ENCODE peak calls at places on chromosomes 1 and 21, in four cellular contexts. One of them, this sample, is unnamed.

GRCh38 chr1:224092601-224093000 is 21.3 kb upstream of the FBXO28 start:
- DNase-seq in H1: no peak
- DNase-seq in GM12878: no peak
- DNase-seq in HepG2: no peak
- DNase-seq in this sample: no peak

GRCh38 chr1:59137968-59138367 is 158.9 kb upstream of the FGGY start:
- DNase-seq in H1: no peak
- DNase-seq in GM12878: no peak
- DNase-seq in HepG2: no peak
- DNase-seq in this sample: no peak

GRCh38 chr1:56824956-56825355 is 5.8 kb upstream of the FYB2 start:
- DNase-seq in H1: no peak
- DNase-seq in GM12878: no peak
- DNase-seq in HepG2: no peak
- DNase-seq in this sample: no peak

GRCh38 chr1:172375227-172375631 is 45.3 kb upstream of the C1orf105 start:
- DNase-seq in H1: no peak
- DNase-seq in GM12878: no peak
- DNase-seq in HepG2: no peak
- DNase-seq in this sample: no peak

GRCh38 chr1:51491166-51491981 is 27.7 kb downstream of the EPS15 start:
- DNase-seq in H1: no peak
- DNase-seq in GM12878: no peak
- DNase-seq in HepG2: no peak
- DNase-seq in this sample: no peak

GRCh38 chr1:221272940-221273339 is 393.7 kb downstream of the HLX start:
- DNase-seq in H1: no peak
- DNase-seq in GM12878: no peak
- DNase-seq in HepG2: no peak
- DNase-seq in this sample: no peak

GRCh38 chr1:233944596-233944995 is 40.1 kb downstream of the SLC35F3 start:
- DNase-seq in H1: no peak
- DNase-seq in GM12878: no peak
- DNase-seq in HepG2: no peak
- DNase-seq in this sample: no peak

GRCh38 chr21:16517380-16517779 is 787.6 kb downstream of the USP25 start:
- DNase-seq in H1: no peak
- DNase-seq in GM12878: no peak
- DNase-seq in HepG2: no peak
- DNase-seq in this sample: no peak

GRCh38 chr1:58041621-58042020 is 504.9 kb downstream of the OMA1 start:
- DNase-seq in H1: no peak
- DNase-seq in GM12878: no peak
- DNase-seq in HepG2: no peak
- DNase-seq in this sample: no peak

GRCh38 chr1:228379165-228379460 is 27.5 kb downstream of the TRIM11 start:
- DNase-seq in H1: no peak
- DNase-seq in GM12878: no peak
- DNase-seq in HepG2: no peak
- DNase-seq in this sample: no peak

GRCh38 chr1:19220991-19221390 is 10.9 kb upstream of the UBR4 start:
- DNase-seq in H1: no peak
- DNase-seq in GM12878: no peak
- DNase-seq in HepG2: no peak
- DNase-seq in this sample: no peak

GRCh38 chr1:21045351-21045750 is 131.3 kb downstream of the EIF4G3 start:
- DNase-seq in H1: no peak
- DNase-seq in GM12878: no peak
- DNase-seq in HepG2: no peak
- DNase-seq in this sample: no peak

DNA sequence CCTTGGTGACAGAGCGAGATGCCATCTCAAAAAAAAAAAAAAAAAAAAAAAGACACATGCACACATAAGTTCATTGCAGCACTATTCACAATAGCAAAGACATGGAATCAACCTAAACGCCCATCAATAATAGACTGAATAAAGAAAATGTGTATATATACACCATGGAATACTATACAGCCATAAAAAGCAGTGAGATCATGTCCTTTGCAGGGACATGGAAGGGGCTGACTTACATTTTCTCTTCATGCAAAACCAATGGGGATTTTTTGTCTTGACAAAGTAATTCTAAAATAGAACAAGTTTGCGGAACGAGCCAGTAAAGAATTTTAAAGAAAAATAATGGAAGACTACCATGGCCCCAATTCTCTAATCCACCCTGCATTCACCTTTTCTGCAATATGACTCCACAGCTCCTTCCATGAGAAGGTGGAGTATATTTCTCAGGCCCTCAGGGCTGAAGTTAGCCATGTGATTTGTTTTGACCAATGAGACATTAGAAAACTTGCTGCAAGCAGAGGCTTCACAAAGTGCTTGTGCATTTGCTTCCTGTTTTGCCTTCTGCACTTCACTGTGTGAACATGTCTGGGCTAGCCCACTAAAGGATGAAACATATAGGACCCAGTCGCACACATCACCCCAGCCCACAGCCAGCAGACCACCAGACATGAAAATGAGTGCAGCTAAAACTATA is 78.8 kb upstream of the NR5A2 start:
- DNase-seq in H1: no peak
- DNase-seq in GM12878: no peak
- DNase-seq in HepG2: no peak
- DNase-seq in this sample: no peak
- TF ChIP-seq YY1 in H1: no peak
- TF ChIP-seq YY1 in GM12878: no peak
- TF ChIP-seq YY1 in HepG2: no peak
- TF ChIP-seq YY1 in this sample: no peak

DNA sequence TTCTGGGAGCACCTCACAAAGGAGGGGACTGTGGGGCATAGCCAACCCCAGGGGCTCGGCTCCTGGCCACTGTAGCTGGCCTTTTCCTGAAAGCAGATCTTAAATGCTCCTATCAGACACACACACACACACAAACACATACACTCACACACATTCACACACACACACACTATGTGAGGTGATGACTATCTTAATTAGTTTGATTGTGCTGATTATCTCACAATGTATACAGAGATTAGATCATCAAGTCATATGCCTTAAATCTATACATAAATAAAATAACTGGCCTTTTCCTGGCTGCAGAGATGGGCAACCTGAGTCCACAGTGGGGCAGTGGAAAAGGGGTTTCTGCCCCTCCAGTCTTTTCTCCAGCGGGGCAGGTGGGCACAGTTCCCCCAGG is 27.1 kb downstream of the LGR6 start:
- DNase-seq in H1: no peak
- DNase-seq in GM12878: no peak
- DNase-seq in HepG2: no peak
- DNase-seq in this sample: no peak
- TF ChIP-seq SUZ12 in H1: no peak
- TF ChIP-seq SUZ12 in GM12878: no peak
- TF ChIP-seq SUZ12 in HepG2: no peak
- TF ChIP-seq SUZ12 in this sample: no peak

GRCh38 chr1:44500181-44501021 is 95.3 kb downstream of the RNF220 start:
- DNase-seq in H1: no peak
- DNase-seq in GM12878: no peak
- DNase-seq in HepG2: peak; percentile 59
- DNase-seq in this sample: peak; percentile 81
- TF ChIP-seq ZNF274 in H1: no peak
- TF ChIP-seq ZNF274 in GM12878: no peak
- TF ChIP-seq ZNF274 in HepG2: no peak
- TF ChIP-seq ZNF274 in this sample: no peak

GRCh38 chr1:40247655-40248054 is at the start of gene TMCO2:
- DNase-seq in H1: no peak
- DNase-seq in GM12878: no peak
- DNase-seq in HepG2: peak; percentile 93
- DNase-seq in this sample: no peak
- TF ChIP-seq YY1 in H1: no peak
- TF ChIP-seq YY1 in GM12878: no peak
- TF ChIP-seq YY1 in HepG2: no peak
- TF ChIP-seq YY1 in this sample: no peak

DNA sequence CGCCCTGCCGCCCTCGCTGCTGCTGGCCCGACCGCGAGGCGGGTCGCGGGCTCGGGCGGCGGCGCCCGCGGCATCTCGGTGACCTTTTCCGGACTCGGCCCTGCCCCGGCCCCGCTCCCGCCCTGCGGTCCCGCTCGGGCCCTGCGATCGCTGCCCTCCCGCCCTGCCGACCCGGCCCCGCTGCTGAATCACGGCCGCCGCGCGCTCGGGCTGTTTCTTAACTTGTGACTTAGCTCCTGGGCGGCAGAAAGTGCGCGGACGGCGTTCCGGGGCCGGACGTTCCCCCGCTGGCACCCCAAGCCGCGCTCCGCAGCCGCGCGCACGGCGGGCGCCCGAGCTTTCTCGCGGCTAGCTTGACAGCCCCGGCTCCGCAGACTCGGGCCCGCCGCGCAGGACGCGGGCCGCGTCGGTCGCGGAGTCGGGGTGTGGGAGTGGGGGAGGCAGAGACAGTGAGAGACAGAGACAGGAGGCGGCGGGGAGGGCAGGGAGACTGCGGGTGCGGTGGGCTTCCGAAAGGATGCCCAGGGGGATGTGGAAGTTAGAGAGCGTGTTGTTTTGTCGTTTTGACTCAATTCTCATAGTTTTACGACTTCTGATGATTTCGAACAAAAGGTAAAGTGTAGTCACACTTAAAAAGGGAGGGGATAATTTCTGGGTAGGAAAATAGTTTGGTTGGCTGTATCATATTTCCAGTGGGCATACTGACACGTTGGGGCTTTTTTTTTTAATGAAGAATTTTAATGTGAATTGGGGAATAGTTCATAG is 49.7 kb downstream of the PRDM2 start:
- DNase-seq in H1: no peak
- DNase-seq in GM12878: no peak
- DNase-seq in HepG2: peak; percentile 15
- DNase-seq in this sample: no peak
- TF ChIP-seq SUZ12 in H1: no peak
- TF ChIP-seq SUZ12 in GM12878: no peak
- TF ChIP-seq SUZ12 in HepG2: no peak
- TF ChIP-seq SUZ12 in this sample: no peak

GRCh38 chr1:114504023-114504422 is 7.0 kb downstream of the TRIM33 start:
- DNase-seq in H1: no peak
- DNase-seq in GM12878: no peak
- DNase-seq in HepG2: no peak
- DNase-seq in this sample: no peak
- TF ChIP-seq ZNF274 in H1: no peak
- TF ChIP-seq ZNF274 in GM12878: no peak
- TF ChIP-seq ZNF274 in HepG2: no peak
- TF ChIP-seq ZNF274 in this sample: no peak

This sample was measured in NT2/D1.